ENCODE peak calls at places on chromosomes 7 and 10, in eight cellular contexts. D, P, Z, Y, N, L, G and E are unnamed samples.

GRCh38 chr7:150322833-150323681 is at the start of the genes ACTR3C and LRRC61:
- DNase-seq in P (no peak), D (no peak), L (peak), Y (peak), Z (peak), G (peak), N (peak), E (peak)

GRCh38 chr10:114445332-114445731 is 41.0 kb upstream of the AFAP1L2 start:
- DNase-seq in G (no peak), N (no peak), Z (no peak), L (no peak), D (no peak), P (no peak), Y (no peak), E (no peak)

GRCh38 chr7:114759347-114760062 is 162.4 kb upstream of the MDFIC start:
- DNase-seq in Z (no peak), D (no peak), N (no peak), P (peak), G (no peak), L (no peak), Y (peak), E (peak)

GRCh38 chr10:93462881-93463280 is 19.3 kb downstream of the MYOF start:
- DNase-seq in L (no peak), G (no peak), Z (no peak), N (no peak), P (peak), D (peak), Y (peak), E (no peak)

GRCh38 chr10:70805619-70806215 is 10.0 kb upstream of the SGPL1 start:
- DNase-seq in Z (no peak), N (no peak), G (no peak), L (no peak), Y (no peak), P (no peak), D (no peak), E (no peak)

GRCh38 chr10:20630092-20630643 is 266.9 kb downstream of the NEBL start:
- DNase-seq in Z (no peak), P (no peak), Y (peak), G (no peak), N (no peak), D (no peak), L (no peak), E (no peak)

GRCh38 chr7:143120696-143121405 is 11.0 kb upstream of the PIP start:
- DNase-seq in G (no peak), N (no peak), Z (no peak), D (no peak), L (no peak), P (no peak), Y (no peak), E (no peak)

GRCh38 chr7:16646427-16647081 is 573 bp downstream of the BZW2 start:
- DNase-seq in G (no peak), N (no peak), P (no peak), Z (no peak), Y (peak), L (no peak), D (peak), E (peak)

GRCh38 chr10:124534231-124534798 is 72.7 kb downstream of the LHPP start:
- DNase-seq in D (peak), Y (no peak), L (no peak), N (no peak), P (peak), G (no peak), Z (peak), E (no peak)

GRCh38 chr7:88111136-88111748 is 108.6 kb downstream of the SRI start:
- DNase-seq in D (peak), N (no peak), Y (peak), L (peak), Z (no peak), P (peak), G (no peak), E (no peak)

GRCh38 chr10:30751678-30752331 is 122.3 kb upstream of the LYZL2 start:
- DNase-seq in G (no peak), Y (peak), P (peak), Z (peak), N (no peak), L (no peak), D (peak), E (peak)

GRCh38 chr7:41886906-41887311 is 184.0 kb upstream of the INHBA start:
- DNase-seq in Z (no peak), D (no peak), Y (peak), G (no peak), N (no peak), P (peak), L (no peak), E (no peak)

GRCh38 chr10:100359030-100359432 is 12.0 kb downstream of the SCD start:
- DNase-seq in P (no peak), G (no peak), D (no peak), Y (no peak), N (no peak), Z (no peak), L (no peak), E (no peak)

GRCh38 chr10:36303896-36304295 is 661.8 kb upstream of the FZD8 start:
- DNase-seq in P (no peak), Y (peak), G (no peak), N (no peak), D (no peak), L (no peak), Z (no peak), E (no peak)

GRCh38 chr7:121442845-121443244 is 46.7 kb upstream of the FAM3C start:
- DNase-seq in L (peak), Y (peak), Z (no peak), G (no peak), N (no peak), D (no peak), P (no peak), E (peak)

GRCh38 chr7:79790863-79791262 is 337.4 kb upstream of the MAGI2 start:
- DNase-seq in Z (no peak), P (no peak), G (no peak), L (no peak), D (no peak), N (no peak), Y (peak), E (no peak)

GRCh38 chr10:95181731-95182130 is 12.3 kb upstream of the ACSM6 start:
- DNase-seq in Y (peak), D (no peak), P (peak), G (no peak), N (no peak), Z (no peak), L (no peak), E (no peak)

GRCh38 chr10:100766693-100767427 is 21.5 kb downstream of the PAX2 start:
- DNase-seq in L (no peak), P (no peak), D (no peak), Y (no peak), Z (no peak), N (no peak), G (no peak), E (no peak)

GRCh38 chr10:121112618-121113384 is 261.6 kb downstream of the WDR11 start:
- DNase-seq in N (no peak), Z (peak), P (no peak), Y (peak), D (no peak), G (no peak), L (no peak), E (peak)
- TF ChIP-seq CTCF in N (no peak), Z (no peak), P (no peak), Y (no peak), D (no peak), G (no peak), L (no peak), E (no peak)

GRCh38 chr7:18206331-18206730 is 178.7 kb upstream of the PRPS1L1 start:
- DNase-seq in Y (no peak), N (no peak), D (no peak), G (no peak), Z (no peak), P (no peak), L (no peak), E (no peak)
- TF ChIP-seq CTCF in Y (no peak), N (no peak), D (no peak), G (no peak), Z (no peak), P (no peak), L (no peak), E (no peak)

DNA sequence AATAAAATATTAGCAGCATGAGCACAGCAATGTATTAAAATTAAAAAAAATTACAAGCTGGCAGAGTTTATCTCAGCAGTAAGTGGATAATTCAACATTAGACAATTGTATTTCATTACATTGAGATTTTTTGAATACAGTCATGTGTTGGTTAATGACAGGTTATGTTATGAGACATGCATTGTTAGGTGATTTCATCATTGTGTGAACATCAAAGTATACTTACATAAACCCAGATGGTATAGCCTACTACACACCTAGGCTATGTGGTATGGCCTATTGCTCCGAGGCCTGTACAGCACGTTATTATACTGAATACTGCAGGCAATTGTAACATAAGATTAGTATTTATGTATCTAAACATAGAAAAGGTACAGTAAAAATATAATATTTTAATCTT is 29.7 kb downstream of the CCDC6 start:
- DNase-seq in Z (no peak), L (no peak), Y (peak), G (no peak), D (no peak), P (peak), N (no peak), E (no peak)
- TF ChIP-seq CTCF in Z (no peak), L (no peak), Y (no peak), G (no peak), D (no peak), P (no peak), N (no peak), E (no peak)

DNA sequence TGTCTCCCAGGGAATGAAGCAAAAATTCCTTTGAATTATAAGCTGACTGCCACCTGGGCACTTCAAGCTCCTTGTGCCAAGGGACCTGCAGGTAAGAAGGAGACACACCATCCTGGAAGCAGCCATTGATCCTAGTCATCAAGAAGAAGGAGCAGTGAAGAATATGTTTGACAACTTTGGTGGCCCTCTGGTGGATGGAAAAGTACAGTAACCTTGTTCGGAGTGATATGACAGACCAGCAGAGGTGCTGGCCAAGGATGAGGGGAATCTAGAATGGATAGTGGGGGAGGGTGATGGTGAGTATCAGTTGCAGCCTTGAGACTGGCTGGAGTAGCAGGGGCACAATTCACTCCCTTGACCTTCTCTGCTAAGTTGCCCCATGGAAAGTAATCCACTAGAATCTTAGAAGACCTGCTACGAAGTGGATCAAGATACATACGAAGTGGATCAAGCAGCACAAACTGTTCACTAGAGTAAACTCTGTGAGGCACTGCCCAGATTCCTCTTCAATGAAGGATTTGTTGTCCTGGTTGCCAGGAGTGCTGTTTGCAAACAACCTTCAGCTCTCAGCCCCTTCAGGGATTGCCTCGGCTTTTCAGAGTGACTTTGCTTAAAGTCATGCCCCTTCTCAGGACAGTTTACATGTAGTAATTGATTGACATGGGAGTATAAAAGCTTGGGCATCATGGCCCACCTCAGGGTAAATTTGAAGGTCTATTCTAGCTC is 44.8 kb upstream of the ORC5 start:
- DNase-seq in Z (no peak), G (no peak), N (no peak), D (no peak), Y (peak), P (peak), L (no peak), E (no peak)
- TF ChIP-seq CTCF in Z (no peak), G (peak), N (no peak), D (peak), Y (no peak), P (peak), L (peak), E (no peak)

GRCh38 chr7:77799078-77799964 is 748 bp downstream of the PHTF2 start:
- DNase-seq in L (peak), G (peak), Z (peak), P (peak), D (peak), Y (peak), N (peak), E (peak)
- TF ChIP-seq CTCF in L (peak), G (peak), Z (no peak), P (no peak), D (no peak), Y (no peak), N (peak), E (no peak)

GRCh38 chr7:69395072-69395714 is 203.1 kb upstream of the AUTS2 start:
- DNase-seq in L (peak), D (no peak), G (no peak), Z (no peak), Y (no peak), N (no peak), P (peak), E (no peak)

GRCh38 chr7:69388462-69389137 is 209.7 kb upstream of the AUTS2 start:
- DNase-seq in Y (no peak), Z (no peak), L (no peak), P (no peak), D (no peak), N (no peak), G (no peak), E (no peak)

DNA sequence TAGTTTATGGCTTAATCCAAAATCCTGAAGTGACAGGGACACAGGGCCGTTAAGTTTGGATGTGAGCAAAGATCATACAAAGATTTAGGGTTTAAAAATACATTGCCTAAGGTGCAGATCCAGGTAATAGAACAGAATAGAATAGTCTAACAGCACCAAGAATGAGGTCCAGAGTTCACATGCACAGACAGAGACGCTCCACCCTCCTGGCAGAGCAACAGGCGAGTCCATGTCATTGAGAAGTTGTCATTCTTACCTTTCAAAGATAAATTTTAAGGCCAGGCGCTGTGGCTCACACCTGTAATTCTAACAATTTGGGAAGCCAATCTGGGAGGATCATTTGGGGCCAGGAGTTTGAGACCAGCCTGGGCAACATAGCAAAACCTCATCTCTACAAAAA is 209.1 kb upstream of the AUTS2 start:
- DNase-seq in D (no peak), N (no peak), L (no peak), P (no peak), G (no peak), Y (no peak), Z (no peak), E (no peak)
- TF ChIP-seq CTCF in D (no peak), N (no peak), L (no peak), P (no peak), G (no peak), Y (no peak), Z (no peak), E (no peak)

GRCh38 chr7:102129636-102130370 is 156.9 kb upstream of the SH2B2 start:
- DNase-seq in D (no peak), L (no peak), N (no peak), Y (no peak), Z (no peak), P (no peak), G (no peak), E (no peak)

GRCh38 chr7:102120666-102121065 is 166.0 kb upstream of the SH2B2 start:
- DNase-seq in Y (no peak), Z (no peak), D (no peak), P (no peak), G (no peak), N (no peak), L (no peak), E (no peak)

GRCh38 chr7:102128303-102128702 is 158.4 kb upstream of the SH2B2 start:
- DNase-seq in Z (no peak), N (no peak), L (no peak), G (no peak), Y (no peak), P (no peak), D (no peak), E (no peak)

GRCh38 chr7:102122026-102122425 is 164.6 kb upstream of the SH2B2 start:
- DNase-seq in G (no peak), D (peak), N (no peak), P (peak), Z (no peak), L (peak), Y (peak), E (no peak)

GRCh38 chr7:102125127-102125561 is 161.5 kb upstream of the SH2B2 start:
- DNase-seq in G (no peak), N (no peak), L (peak), P (peak), Z (peak), D (no peak), Y (peak), E (no peak)
- TF ChIP-seq CTCF in G (no peak), N (no peak), L (no peak), P (no peak), Z (no peak), D (no peak), Y (no peak), E (no peak)

GRCh38 chr10:71961831-71962230 is 2.4 kb upstream of the CHST3 start:
- DNase-seq in L (no peak), G (no peak), Z (no peak), P (no peak), N (no peak), D (no peak), Y (no peak), E (no peak)

GRCh38 chr10:71959526-71959925 is 4.7 kb upstream of the CHST3 start:
- DNase-seq in N (no peak), D (no peak), Z (no peak), G (no peak), Y (peak), L (peak), P (no peak), E (no peak)

GRCh38 chr10:71962915-71963314 is 1.3 kb upstream of the CHST3 start:
- DNase-seq in D (no peak), G (no peak), P (no peak), Y (no peak), N (no peak), Z (no peak), L (no peak), E (no peak)

GRCh38 chr10:71952745-71953144 is 11.4 kb upstream of the CHST3 start:
- DNase-seq in Z (no peak), N (no peak), Y (peak), G (no peak), L (no peak), D (no peak), P (no peak), E (no peak)

GRCh38 chr10:71957546-71958275 is 6.5 kb upstream of the CHST3 start:
- DNase-seq in G (no peak), D (no peak), L (no peak), Z (no peak), N (no peak), Y (no peak), P (no peak), E (no peak)
- TF ChIP-seq CTCF in G (peak), D (peak), L (no peak), Z (no peak), N (no peak), Y (no peak), P (peak), E (no peak)